ENCODE peak calls at places on chromosome 1, in four cellular contexts. Y is NCI-H69, H is NCI-H345, L is WTC11. M is an unnamed sample.

GRCh38 chr1:172125250-172125649 is 284.0 kb downstream of the DNM3 start:
- DNase-seq in L (no peak), H (no peak), Y (no peak), M (no peak)

GRCh38 chr1:62337785-62338631 is 18.8 kb upstream of the KANK4 start:
- DNase-seq in Y (no peak), H (no peak), L (peak; percentile 35), M (no peak)

GRCh38 chr1:46205141-46205540 is 2.0 kb downstream of the LURAP1 start:
- DNase-seq in Y (no peak), L (no peak), H (no peak), M (no peak)

GRCh38 chr1:36301220-36301619 is 4.9 kb upstream of the SH3D21 start:
- DNase-seq in H (no peak), Y (no peak), L (no peak), M (no peak)

GRCh38 chr1:173477286-173478098 is at the start of gene PRDX6:
- DNase-seq in H (no peak), L (peak; percentile 83), Y (peak; percentile 85), M (peak; percentile 87)

GRCh38 chr1:47794530-47794929 is 202.7 kb downstream of the TRABD2B start:
- DNase-seq in L (no peak), H (no peak), Y (no peak), M (no peak)

GRCh38 chr1:200634449-200635122 is 14.0 kb upstream of the KIF14 start:
- DNase-seq in Y (peak; percentile 13), L (no peak), H (no peak), M (no peak)

GRCh38 chr1:242489545-242489944 is 35.0 kb downstream of the PLD5 start:
- DNase-seq in H (no peak), L (no peak), Y (no peak), M (no peak)

M was measured in ovary.